ENCODE peak calls at places on chromosomes 1 and 21, in seven cellular contexts. B is naive thymus-derived CD4-positive, alpha-beta T cell; E is NCI-H1105 treated with DMSO at 0.1 percent for 48 hours; X is PC-9; C is pancreas; R is AG04449; D is A172. J is an unnamed sample.
A peak's percentile ranks its signal among the peaks of the same experiment; 100 is the strongest.

GRCh38 chr1:116179886-116180474 is 68.8 kb downstream of the MAB21L3 start:
- DNase-seq in B (no peak), E (no peak), X (no peak), C (no peak), R (no peak), D (no peak), J (no peak)

GRCh38 chr1:53524428-53525400 is 65.5 kb downstream of the DMRTB1 start:
- DNase-seq in B (no peak), E (peak; percentile 27), X (no peak), C (peak; percentile 19), R (no peak), D (no peak), J (no peak)

GRCh38 chr1:21620461-21620860 is 48.7 kb downstream of the RAP1GAP start:
- DNase-seq in B (no peak), E (peak; percentile 39), X (no peak), C (peak; percentile 60), R (no peak), D (no peak), J (peak; percentile 22)

GRCh38 chr1:66050123-66050522 is 257.4 kb downstream of the PDE4B start:
- DNase-seq in B (no peak), E (no peak), X (no peak), C (no peak), R (no peak), D (no peak), J (no peak)

GRCh38 chr1:21634481-21635137 is 34.5 kb downstream of the RAP1GAP start:
- DNase-seq in B (no peak), E (no peak), X (peak; percentile 51), C (peak; percentile 76), R (no peak), D (no peak), J (no peak)

GRCh38 chr1:218281285-218281684 is 3.8 kb upstream of the RRP15 start:
- DNase-seq in B (no peak), E (no peak), X (no peak), C (no peak), R (no peak), D (no peak), J (no peak)

GRCh38 chr1:31705080-31705866 is 1.5 kb upstream of the COL16A1 start:
- DNase-seq in B (peak; percentile 80), E (no peak), X (no peak), C (peak; percentile 38), R (no peak), D (no peak), J (no peak)

GRCh38 chr1:86757272-86757984 is 53.1 kb downstream of the SH3GLB1 start:
- DNase-seq in B (no peak), E (no peak), X (no peak), C (no peak), R (no peak), D (no peak), J (no peak)

GRCh38 chr1:117181630-117182041 is 29.1 kb downstream of the VTCN1 start:
- DNase-seq in B (no peak), E (no peak), X (peak; percentile 87), C (no peak), R (no peak), D (no peak), J (no peak)

GRCh38 chr1:183567584-183567983 is 22.7 kb downstream of the NCF2 start:
- DNase-seq in B (no peak), E (no peak), X (peak; percentile 62), C (no peak), R (no peak), D (peak; percentile 65), J (no peak)

GRCh38 chr1:45969866-45970265 is 162.6 kb downstream of the PIK3R3 start:
- DNase-seq in B (no peak), E (no peak), X (no peak), C (no peak), R (no peak), D (no peak), J (no peak)

GRCh38 chr1:60745444-60745843 is 336.9 kb upstream of the NFIA start:
- DNase-seq in B (no peak), E (peak; percentile 47), X (no peak), C (no peak), R (no peak), D (no peak), J (no peak)

GRCh38 chr1:77400781-77401180 is 119.0 kb downstream of the AK5 start:
- DNase-seq in B (no peak), E (no peak), X (no peak), C (no peak), R (no peak), D (no peak), J (no peak)

GRCh38 chr21:36321325-36322082 is 1.5 kb downstream of the MORC3 start:
- DNase-seq in B (no peak), E (peak; percentile 17), X (no peak), C (peak; percentile 33), R (no peak), D (peak; percentile 50), J (peak; percentile 60)

GRCh38 chr21:36908260-36908908 is 58.1 kb downstream of the HLCS start:
- DNase-seq in B (no peak), E (no peak), X (peak; percentile 36), C (no peak), R (no peak), D (peak; percentile 25), J (no peak)

GRCh38 chr1:43930949-43931275 is 2.7 kb upstream of the ARTN start:
- DNase-seq in B (no peak), E (no peak), X (no peak), C (no peak), R (no peak), D (no peak), J (no peak)

GRCh38 chr1:64403331-64403730 is 66.6 kb upstream of the CACHD1 start:
- DNase-seq in B (no peak), E (no peak), X (no peak), C (no peak), R (no peak), D (peak; percentile 2), J (no peak)

GRCh38 chr1:43763497-43763973 is 56.2 kb downstream of the ST3GAL3 start:
- DNase-seq in B (peak; percentile 45), E (peak; percentile 93), X (peak; percentile 80), C (peak; percentile 78), R (peak; percentile 73), D (peak; percentile 76), J (peak; percentile 90)

GRCh38 chr1:24609949-24610517 is 33.1 kb upstream of the SRRM1 start:
- DNase-seq in B (no peak), E (no peak), X (peak; percentile 74), C (no peak), R (no peak), D (no peak), J (no peak)

GRCh38 chr1:234562336-234562735 is 47.6 kb downstream of the IRF2BP2 start:
- DNase-seq in B (no peak), E (no peak), X (no peak), C (no peak), R (no peak), D (no peak), J (no peak)

GRCh38 chr1:219514728-219515127 is 98.2 kb downstream of the ZC3H11B start:
- DNase-seq in B (no peak), E (no peak), X (no peak), C (peak; percentile 17), R (no peak), D (no peak), J (no peak)

GRCh38 chr1:55580845-55581332 is 365.7 kb upstream of the USP24 start:
- DNase-seq in B (no peak), E (no peak), X (peak; percentile 81), C (no peak), R (peak; percentile 81), D (peak; percentile 69), J (no peak)

GRCh38 chr1:204448991-204449390 is 37.4 kb upstream of the PPP1R15B start:
- DNase-seq in B (no peak), E (no peak), X (peak; percentile 84), C (no peak), R (no peak), D (no peak), J (no peak)

J was measured in NCI-H2081.